ENCODE peak calls at places on chromosome 6, in eight cellular contexts. One of them, this sample, is unnamed.
A peak's percentile ranks its signal among the peaks of the same experiment; 100 is the strongest.

GRCh38 chr6:79413562-79414002 is 123.6 kb downstream of the LCA5 start:
- DNase-seq in posterior vena cava: no peak
- DNase-seq in GM03348: no peak
- DNase-seq in stimulated activated naive CD4-positive, alpha-beta T cell treated with Interleukin-2 at 50 U/mL for 16 hours: no peak
- DNase-seq in activated naive CD4-positive, alpha-beta T cell treated with anti-CD3 and anti-CD28 coated beads, Interleukin-2, amount 10 ng/mL, durations not matched to agents 7 days and 5 days: no peak
- DNase-seq in iris pigment epithelial cell: peak; percentile 74
- DNase-seq in AG09319: peak; percentile 36
- DNase-seq in CD8-positive, alpha-beta memory T cell: no peak
- DNase-seq in this sample: no peak

GRCh38 chr6:64683682-64684081 is 1023.3 kb downstream of the EYS start:
- DNase-seq in GM03348: no peak
- DNase-seq in stimulated activated naive CD4-positive, alpha-beta T cell treated with Interleukin-2 at 50 U/mL for 16 hours: no peak
- DNase-seq in activated naive CD4-positive, alpha-beta T cell treated with anti-CD3 and anti-CD28 coated beads, Interleukin-2, amount 10 ng/mL, durations not matched to agents 7 days and 5 days: no peak
- DNase-seq in CD8-positive, alpha-beta memory T cell: no peak
- DNase-seq in iris pigment epithelial cell: peak; percentile 92
- DNase-seq in AG09319: no peak
- DNase-seq in posterior vena cava: no peak
- DNase-seq in this sample: no peak

GRCh38 chr6:42221546-42221945 is 3.9 kb upstream of the MRPS10 start:
- DNase-seq in posterior vena cava: no peak
- DNase-seq in AG09319: no peak
- DNase-seq in CD8-positive, alpha-beta memory T cell: no peak
- DNase-seq in stimulated activated naive CD4-positive, alpha-beta T cell treated with Interleukin-2 at 50 U/mL for 16 hours: no peak
- DNase-seq in activated naive CD4-positive, alpha-beta T cell treated with anti-CD3 and anti-CD28 coated beads, Interleukin-2, amount 10 ng/mL, durations not matched to agents 7 days and 5 days: no peak
- DNase-seq in iris pigment epithelial cell: no peak
- DNase-seq in GM03348: no peak
- DNase-seq in this sample: no peak

GRCh38 chr6:7566031-7566556 is 23.9 kb upstream of the SNRNP48 start:
- DNase-seq in AG09319: no peak
- DNase-seq in posterior vena cava: no peak
- DNase-seq in GM03348: peak; percentile 58
- DNase-seq in CD8-positive, alpha-beta memory T cell: no peak
- DNase-seq in iris pigment epithelial cell: no peak
- DNase-seq in activated naive CD4-positive, alpha-beta T cell treated with anti-CD3 and anti-CD28 coated beads, Interleukin-2, amount 10 ng/mL, durations not matched to agents 7 days and 5 days: no peak
- DNase-seq in stimulated activated naive CD4-positive, alpha-beta T cell treated with Interleukin-2 at 50 U/mL for 16 hours: no peak
- DNase-seq in this sample: no peak

GRCh38 chr6:7201444-7201731 is 93.6 kb downstream of the RREB1 start:
- DNase-seq in activated naive CD4-positive, alpha-beta T cell treated with anti-CD3 and anti-CD28 coated beads, Interleukin-2, amount 10 ng/mL, durations not matched to agents 7 days and 5 days: no peak
- DNase-seq in posterior vena cava: no peak
- DNase-seq in stimulated activated naive CD4-positive, alpha-beta T cell treated with Interleukin-2 at 50 U/mL for 16 hours: no peak
- DNase-seq in iris pigment epithelial cell: no peak
- DNase-seq in GM03348: no peak
- DNase-seq in AG09319: no peak
- DNase-seq in CD8-positive, alpha-beta memory T cell: no peak
- DNase-seq in this sample: no peak

GRCh38 chr6:116218172-116218633 is 35.7 kb downstream of the TSPYL4 start:
- DNase-seq in iris pigment epithelial cell: no peak
- DNase-seq in posterior vena cava: no peak
- DNase-seq in GM03348: peak; percentile 9
- DNase-seq in activated naive CD4-positive, alpha-beta T cell treated with anti-CD3 and anti-CD28 coated beads, Interleukin-2, amount 10 ng/mL, durations not matched to agents 7 days and 5 days: no peak
- DNase-seq in CD8-positive, alpha-beta memory T cell: no peak
- DNase-seq in AG09319: no peak
- DNase-seq in stimulated activated naive CD4-positive, alpha-beta T cell treated with Interleukin-2 at 50 U/mL for 16 hours: no peak
- DNase-seq in this sample: no peak

GRCh38 chr6:16596890-16597331 is 164.3 kb downstream of the ATXN1 start:
- DNase-seq in iris pigment epithelial cell: no peak
- DNase-seq in stimulated activated naive CD4-positive, alpha-beta T cell treated with Interleukin-2 at 50 U/mL for 16 hours: no peak
- DNase-seq in GM03348: no peak
- DNase-seq in activated naive CD4-positive, alpha-beta T cell treated with anti-CD3 and anti-CD28 coated beads, Interleukin-2, amount 10 ng/mL, durations not matched to agents 7 days and 5 days: no peak
- DNase-seq in posterior vena cava: no peak
- DNase-seq in AG09319: no peak
- DNase-seq in CD8-positive, alpha-beta memory T cell: no peak
- DNase-seq in this sample: no peak

GRCh38 chr6:151675746-151676459 is 131.6 kb upstream of the ESR1 start:
- DNase-seq in GM03348: peak; percentile 43
- DNase-seq in posterior vena cava: no peak
- DNase-seq in CD8-positive, alpha-beta memory T cell: peak; percentile 60
- DNase-seq in iris pigment epithelial cell: peak; percentile 16
- DNase-seq in stimulated activated naive CD4-positive, alpha-beta T cell treated with Interleukin-2 at 50 U/mL for 16 hours: peak; percentile 31
- DNase-seq in activated naive CD4-positive, alpha-beta T cell treated with anti-CD3 and anti-CD28 coated beads, Interleukin-2, amount 10 ng/mL, durations not matched to agents 7 days and 5 days: peak; percentile 69
- DNase-seq in AG09319: no peak
- DNase-seq in this sample: peak; percentile 62

GRCh38 chr6:170027111-170028043 is 263.5 kb downstream of the DLL1 start:
- DNase-seq in iris pigment epithelial cell: peak; percentile 8
- DNase-seq in activated naive CD4-positive, alpha-beta T cell treated with anti-CD3 and anti-CD28 coated beads, Interleukin-2, amount 10 ng/mL, durations not matched to agents 7 days and 5 days: no peak
- DNase-seq in stimulated activated naive CD4-positive, alpha-beta T cell treated with Interleukin-2 at 50 U/mL for 16 hours: no peak
- DNase-seq in posterior vena cava: peak; percentile 63
- DNase-seq in GM03348: no peak
- DNase-seq in AG09319: no peak
- DNase-seq in CD8-positive, alpha-beta memory T cell: no peak
- DNase-seq in this sample: no peak

GRCh38 chr6:7052441-7052936 is 55.3 kb upstream of the RREB1 start:
- DNase-seq in posterior vena cava: peak; percentile 88
- DNase-seq in GM03348: peak; percentile 68
- DNase-seq in AG09319: no peak
- DNase-seq in stimulated activated naive CD4-positive, alpha-beta T cell treated with Interleukin-2 at 50 U/mL for 16 hours: no peak
- DNase-seq in CD8-positive, alpha-beta memory T cell: no peak
- DNase-seq in activated naive CD4-positive, alpha-beta T cell treated with anti-CD3 and anti-CD28 coated beads, Interleukin-2, amount 10 ng/mL, durations not matched to agents 7 days and 5 days: no peak
- DNase-seq in iris pigment epithelial cell: peak; percentile 83
- DNase-seq in this sample: no peak

GRCh38 chr6:146361367-146361924 is 182.2 kb upstream of the RAB32 start:
- DNase-seq in GM03348: peak; percentile 31
- DNase-seq in iris pigment epithelial cell: peak; percentile 66
- DNase-seq in CD8-positive, alpha-beta memory T cell: no peak
- DNase-seq in activated naive CD4-positive, alpha-beta T cell treated with anti-CD3 and anti-CD28 coated beads, Interleukin-2, amount 10 ng/mL, durations not matched to agents 7 days and 5 days: no peak
- DNase-seq in AG09319: no peak
- DNase-seq in posterior vena cava: no peak
- DNase-seq in stimulated activated naive CD4-positive, alpha-beta T cell treated with Interleukin-2 at 50 U/mL for 16 hours: no peak
- DNase-seq in this sample: no peak

GRCh38 chr6:52647199-52647598 is 23.7 kb upstream of the TMEM14A start:
- DNase-seq in posterior vena cava: no peak
- DNase-seq in stimulated activated naive CD4-positive, alpha-beta T cell treated with Interleukin-2 at 50 U/mL for 16 hours: no peak
- DNase-seq in iris pigment epithelial cell: peak; percentile 67
- DNase-seq in GM03348: peak; percentile 57
- DNase-seq in AG09319: no peak
- DNase-seq in CD8-positive, alpha-beta memory T cell: no peak
- DNase-seq in activated naive CD4-positive, alpha-beta T cell treated with anti-CD3 and anti-CD28 coated beads, Interleukin-2, amount 10 ng/mL, durations not matched to agents 7 days and 5 days: no peak
- DNase-seq in this sample: no peak

GRCh38 chr6:38499046-38499445 is 140.7 kb downstream of the BTBD9 start:
- DNase-seq in iris pigment epithelial cell: no peak
- DNase-seq in posterior vena cava: no peak
- DNase-seq in stimulated activated naive CD4-positive, alpha-beta T cell treated with Interleukin-2 at 50 U/mL for 16 hours: no peak
- DNase-seq in CD8-positive, alpha-beta memory T cell: no peak
- DNase-seq in AG09319: no peak
- DNase-seq in activated naive CD4-positive, alpha-beta T cell treated with anti-CD3 and anti-CD28 coated beads, Interleukin-2, amount 10 ng/mL, durations not matched to agents 7 days and 5 days: no peak
- DNase-seq in GM03348: no peak
- DNase-seq in this sample: no peak

GRCh38 chr6:52547647-52548352 is 29.1 kb downstream of the TRAM2 start:
- DNase-seq in CD8-positive, alpha-beta memory T cell: no peak
- DNase-seq in stimulated activated naive CD4-positive, alpha-beta T cell treated with Interleukin-2 at 50 U/mL for 16 hours: no peak
- DNase-seq in AG09319: no peak
- DNase-seq in GM03348: no peak
- DNase-seq in iris pigment epithelial cell: peak; percentile 77
- DNase-seq in activated naive CD4-positive, alpha-beta T cell treated with anti-CD3 and anti-CD28 coated beads, Interleukin-2, amount 10 ng/mL, durations not matched to agents 7 days and 5 days: no peak
- DNase-seq in posterior vena cava: no peak
- DNase-seq in this sample: no peak

GRCh38 chr6:42784739-42785498 is 3.1 kb downstream of the BICRAL start:
- DNase-seq in CD8-positive, alpha-beta memory T cell: no peak
- DNase-seq in stimulated activated naive CD4-positive, alpha-beta T cell treated with Interleukin-2 at 50 U/mL for 16 hours: no peak
- DNase-seq in GM03348: no peak
- DNase-seq in AG09319: no peak
- DNase-seq in posterior vena cava: no peak
- DNase-seq in iris pigment epithelial cell: no peak
- DNase-seq in activated naive CD4-positive, alpha-beta T cell treated with anti-CD3 and anti-CD28 coated beads, Interleukin-2, amount 10 ng/mL, durations not matched to agents 7 days and 5 days: no peak
- DNase-seq in this sample: no peak

GRCh38 chr6:12582421-12583110 is 134.0 kb upstream of the PHACTR1 start:
- DNase-seq in CD8-positive, alpha-beta memory T cell: no peak
- DNase-seq in iris pigment epithelial cell: no peak
- DNase-seq in GM03348: no peak
- DNase-seq in activated naive CD4-positive, alpha-beta T cell treated with anti-CD3 and anti-CD28 coated beads, Interleukin-2, amount 10 ng/mL, durations not matched to agents 7 days and 5 days: no peak
- DNase-seq in AG09319: no peak
- DNase-seq in posterior vena cava: no peak
- DNase-seq in stimulated activated naive CD4-positive, alpha-beta T cell treated with Interleukin-2 at 50 U/mL for 16 hours: no peak
- DNase-seq in this sample: no peak

GRCh38 chr6:6856538-6857523 is 250.9 kb upstream of the RREB1 start:
- DNase-seq in stimulated activated naive CD4-positive, alpha-beta T cell treated with Interleukin-2 at 50 U/mL for 16 hours: peak; percentile 35
- DNase-seq in posterior vena cava: peak; percentile 83
- DNase-seq in activated naive CD4-positive, alpha-beta T cell treated with anti-CD3 and anti-CD28 coated beads, Interleukin-2, amount 10 ng/mL, durations not matched to agents 7 days and 5 days: peak; percentile 60
- DNase-seq in iris pigment epithelial cell: peak; percentile 46
- DNase-seq in GM03348: peak; percentile 39
- DNase-seq in AG09319: no peak
- DNase-seq in CD8-positive, alpha-beta memory T cell: no peak
- DNase-seq in this sample: peak; percentile 66

GRCh38 chr6:136788069-136788902 is 4.0 kb downstream of the MAP3K5 start:
- DNase-seq in posterior vena cava: no peak
- DNase-seq in AG09319: no peak
- DNase-seq in activated naive CD4-positive, alpha-beta T cell treated with anti-CD3 and anti-CD28 coated beads, Interleukin-2, amount 10 ng/mL, durations not matched to agents 7 days and 5 days: no peak
- DNase-seq in iris pigment epithelial cell: peak; percentile 94
- DNase-seq in stimulated activated naive CD4-positive, alpha-beta T cell treated with Interleukin-2 at 50 U/mL for 16 hours: no peak
- DNase-seq in CD8-positive, alpha-beta memory T cell: no peak
- DNase-seq in GM03348: peak; percentile 26
- DNase-seq in this sample: no peak

GRCh38 chr6:166257911-166258318 is 50.3 kb downstream of the PRR18 start:
- DNase-seq in posterior vena cava: no peak
- DNase-seq in CD8-positive, alpha-beta memory T cell: no peak
- DNase-seq in iris pigment epithelial cell: no peak
- DNase-seq in AG09319: no peak
- DNase-seq in GM03348: no peak
- DNase-seq in activated naive CD4-positive, alpha-beta T cell treated with anti-CD3 and anti-CD28 coated beads, Interleukin-2, amount 10 ng/mL, durations not matched to agents 7 days and 5 days: peak; percentile 42
- DNase-seq in stimulated activated naive CD4-positive, alpha-beta T cell treated with Interleukin-2 at 50 U/mL for 16 hours: peak; percentile 36
- DNase-seq in this sample: peak; percentile 50

GRCh38 chr6:73506246-73506645 is 14.6 kb downstream of the EEF1A1 start:
- DNase-seq in AG09319: no peak
- DNase-seq in posterior vena cava: no peak
- DNase-seq in GM03348: no peak
- DNase-seq in activated naive CD4-positive, alpha-beta T cell treated with anti-CD3 and anti-CD28 coated beads, Interleukin-2, amount 10 ng/mL, durations not matched to agents 7 days and 5 days: no peak
- DNase-seq in CD8-positive, alpha-beta memory T cell: no peak
- DNase-seq in iris pigment epithelial cell: no peak
- DNase-seq in stimulated activated naive CD4-positive, alpha-beta T cell treated with Interleukin-2 at 50 U/mL for 16 hours: no peak
- DNase-seq in this sample: no peak

GRCh38 chr6:99614430-99615161 is 8.0 kb downstream of the PRDM13 start:
- DNase-seq in posterior vena cava: no peak
- DNase-seq in GM03348: no peak
- DNase-seq in stimulated activated naive CD4-positive, alpha-beta T cell treated with Interleukin-2 at 50 U/mL for 16 hours: no peak
- DNase-seq in CD8-positive, alpha-beta memory T cell: peak; percentile 53
- DNase-seq in AG09319: no peak
- DNase-seq in iris pigment epithelial cell: no peak
- DNase-seq in activated naive CD4-positive, alpha-beta T cell treated with anti-CD3 and anti-CD28 coated beads, Interleukin-2, amount 10 ng/mL, durations not matched to agents 7 days and 5 days: peak; percentile 49
- DNase-seq in this sample: peak; percentile 54

GRCh38 chr6:1136415-1136774 is 175.5 kb upstream of the FOXQ1 start:
- DNase-seq in CD8-positive, alpha-beta memory T cell: no peak
- DNase-seq in posterior vena cava: no peak
- DNase-seq in iris pigment epithelial cell: peak; percentile 39
- DNase-seq in GM03348: peak; percentile 83
- DNase-seq in activated naive CD4-positive, alpha-beta T cell treated with anti-CD3 and anti-CD28 coated beads, Interleukin-2, amount 10 ng/mL, durations not matched to agents 7 days and 5 days: no peak
- DNase-seq in AG09319: peak; percentile 70
- DNase-seq in stimulated activated naive CD4-positive, alpha-beta T cell treated with Interleukin-2 at 50 U/mL for 16 hours: no peak
- DNase-seq in this sample: no peak

GRCh38 chr6:29653452-29654038 is 3.3 kb upstream of the MOG start:
- DNase-seq in posterior vena cava: no peak
- DNase-seq in stimulated activated naive CD4-positive, alpha-beta T cell treated with Interleukin-2 at 50 U/mL for 16 hours: peak; percentile 6
- DNase-seq in activated naive CD4-positive, alpha-beta T cell treated with anti-CD3 and anti-CD28 coated beads, Interleukin-2, amount 10 ng/mL, durations not matched to agents 7 days and 5 days: peak; percentile 53
- DNase-seq in AG09319: peak; percentile 50
- DNase-seq in CD8-positive, alpha-beta memory T cell: peak; percentile 63
- DNase-seq in GM03348: peak; percentile 76
- DNase-seq in iris pigment epithelial cell: peak; percentile 82
- DNase-seq in this sample: peak; percentile 65

GRCh38 chr6:41779336-41779735 is 364 bp downstream of the FRS3 start:
- DNase-seq in CD8-positive, alpha-beta memory T cell: no peak
- DNase-seq in stimulated activated naive CD4-positive, alpha-beta T cell treated with Interleukin-2 at 50 U/mL for 16 hours: no peak
- DNase-seq in posterior vena cava: no peak
- DNase-seq in iris pigment epithelial cell: no peak
- DNase-seq in activated naive CD4-positive, alpha-beta T cell treated with anti-CD3 and anti-CD28 coated beads, Interleukin-2, amount 10 ng/mL, durations not matched to agents 7 days and 5 days: no peak
- DNase-seq in GM03348: no peak
- DNase-seq in AG09319: no peak
- DNase-seq in this sample: no peak

GRCh38 chr6:33132121-33132524 is 56.3 kb downstream of the HLA-DPB1 start:
- DNase-seq in posterior vena cava: no peak
- DNase-seq in AG09319: no peak
- DNase-seq in stimulated activated naive CD4-positive, alpha-beta T cell treated with Interleukin-2 at 50 U/mL for 16 hours: no peak
- DNase-seq in iris pigment epithelial cell: peak; percentile 35
- DNase-seq in GM03348: no peak
- DNase-seq in activated naive CD4-positive, alpha-beta T cell treated with anti-CD3 and anti-CD28 coated beads, Interleukin-2, amount 10 ng/mL, durations not matched to agents 7 days and 5 days: no peak
- DNase-seq in CD8-positive, alpha-beta memory T cell: no peak
- DNase-seq in this sample: no peak

GRCh38 chr6:11392778-11393507 is 144.6 kb upstream of the TMEM170B start:
- DNase-seq in GM03348: no peak
- DNase-seq in posterior vena cava: no peak
- DNase-seq in stimulated activated naive CD4-positive, alpha-beta T cell treated with Interleukin-2 at 50 U/mL for 16 hours: no peak
- DNase-seq in iris pigment epithelial cell: no peak
- DNase-seq in CD8-positive, alpha-beta memory T cell: no peak
- DNase-seq in activated naive CD4-positive, alpha-beta T cell treated with anti-CD3 and anti-CD28 coated beads, Interleukin-2, amount 10 ng/mL, durations not matched to agents 7 days and 5 days: no peak
- DNase-seq in AG09319: no peak
- DNase-seq in this sample: no peak

GRCh38 chr6:115634131-115634530 is 426.6 kb downstream of the FRK start:
- DNase-seq in activated naive CD4-positive, alpha-beta T cell treated with anti-CD3 and anti-CD28 coated beads, Interleukin-2, amount 10 ng/mL, durations not matched to agents 7 days and 5 days: no peak
- DNase-seq in AG09319: no peak
- DNase-seq in GM03348: no peak
- DNase-seq in stimulated activated naive CD4-positive, alpha-beta T cell treated with Interleukin-2 at 50 U/mL for 16 hours: no peak
- DNase-seq in posterior vena cava: no peak
- DNase-seq in iris pigment epithelial cell: no peak
- DNase-seq in CD8-positive, alpha-beta memory T cell: no peak
- DNase-seq in this sample: no peak

GRCh38 chr6:110813813-110814487 is 1.3 kb downstream of the CDK19 start:
- DNase-seq in posterior vena cava: no peak
- DNase-seq in activated naive CD4-positive, alpha-beta T cell treated with anti-CD3 and anti-CD28 coated beads, Interleukin-2, amount 10 ng/mL, durations not matched to agents 7 days and 5 days: no peak
- DNase-seq in stimulated activated naive CD4-positive, alpha-beta T cell treated with Interleukin-2 at 50 U/mL for 16 hours: no peak
- DNase-seq in iris pigment epithelial cell: no peak
- DNase-seq in GM03348: no peak
- DNase-seq in CD8-positive, alpha-beta memory T cell: no peak
- DNase-seq in AG09319: no peak
- DNase-seq in this sample: no peak